ENCODE peak calls at places on chromosomes 3 and 15, in five cellular contexts. Z, M, G, L and R are unnamed samples. For H3K4me1, the result is how much of the 10 kb centered on the place peaks cover.

GRCh38 chr3:55963611-55964010 is 476.5 kb upstream of the WNT5A start:
- DNase-seq in M (no peak), L (no peak), G (no peak), Z (no peak), R (no peak)

GRCh38 chr15:100769043-100769974 is 110.3 kb upstream of the ALDH1A3 start:
- DNase-seq in L (no peak), Z (no peak), G (no peak), M (no peak), R (no peak)

GRCh38 chr15:46131876-46132275 is 497.0 kb downstream of the SQOR start:
- DNase-seq in Z (no peak), G (no peak), M (no peak), L (no peak), R (no peak)

GRCh38 chr15:50886611-50887350 is 21.7 kb upstream of the AP4E1 start:
- DNase-seq in M (no peak), G (no peak), Z (no peak), L (no peak), R (no peak)

GRCh38 chr15:66842710-66843441 is 140.8 kb downstream of the SMAD6 start:
- DNase-seq in L (peak), Z (peak), M (peak), G (peak), R (peak)

GRCh38 chr15:96564546-96564945 is 234.0 kb downstream of the NR2F2 start:
- DNase-seq in G (no peak), Z (no peak), L (no peak), M (no peak), R (no peak)

GRCh38 chr3:158788446-158788845 is 13.4 kb upstream of the MFSD1 start:
- DNase-seq in G (no peak), Z (no peak), L (no peak), M (no peak), R (no peak)

GRCh38 chr3:9439331-9439730 is 41.9 kb downstream of the SETD5 start:
- DNase-seq in Z (no peak), G (no peak), M (no peak), L (no peak), R (no peak)

GRCh38 chr3:159263750-159264561 is 462.1 kb downstream of the MFSD1 start:
- DNase-seq in L (no peak), Z (peak), G (no peak), M (no peak), R (peak)

GRCh38 chr15:58285921-58286278 is 145.9 kb upstream of the LIPC start:
- DNase-seq in L (no peak), G (no peak), Z (no peak), M (no peak), R (no peak)

GRCh38 chr3:184345678-184346144 is 8.3 kb downstream of the FAM131A start:
- DNase-seq in Z (peak), M (peak), G (no peak), L (no peak), R (peak)

GRCh38 chr3:99842826-99843589 is 25.3 kb downstream of the CMSS1 start:
- DNase-seq in Z (peak), G (no peak), L (no peak), M (no peak), R (no peak)

GRCh38 chr15:95682129-95682528 is 648.4 kb upstream of the NR2F2 start:
- DNase-seq in Z (no peak), M (no peak), L (no peak), G (no peak), R (no peak)

GRCh38 chr15:78024883-78025282 is 52.6 kb downstream of the TBC1D2B start:
- DNase-seq in Z (no peak), L (no peak), M (no peak), G (no peak), R (no peak)

GRCh38 chr3:197306374-197307086 is 8.1 kb upstream of the DLG1 start:
- DNase-seq in Z (no peak), G (no peak), L (no peak), M (no peak), R (no peak)

GRCh38 chr3:22988566-22988965 is 214.6 kb upstream of the UBE2E2 start:
- DNase-seq in G (no peak), L (no peak), M (no peak), Z (peak), R (no peak)

GRCh38 chr3:24507776-24508422 is 13.2 kb upstream of the THRB start:
- DNase-seq in G (no peak), L (no peak), Z (no peak), M (no peak), R (no peak)

GRCh38 chr3:172157566-172158258 is 118.3 kb downstream of the FNDC3B start:
- DNase-seq in G (no peak), M (no peak), Z (no peak), L (no peak), R (no peak)
- H3K4me1 ChIP-seq in G (under half), M (half or more), Z (half or more), L (half or more), R (half or more)

DNA sequence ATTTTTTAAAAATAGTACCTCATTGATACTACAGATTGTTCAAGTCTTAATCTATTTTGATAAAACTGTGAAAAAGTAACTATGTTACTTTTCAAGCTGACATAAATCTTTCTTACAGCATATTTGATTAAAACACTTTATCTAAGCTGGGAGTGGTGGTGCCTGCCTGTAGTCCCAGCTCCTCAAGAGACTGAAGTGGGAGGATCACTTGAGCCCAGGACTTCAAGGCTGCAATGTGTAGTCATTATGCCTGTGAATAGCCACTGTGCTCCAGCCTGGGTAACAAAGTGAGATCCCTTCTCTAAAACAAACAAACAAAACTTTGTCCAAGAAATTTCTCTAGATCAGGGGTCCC is 59.6 kb upstream of the NEDD4 start:
- DNase-seq in G (no peak), Z (no peak), L (no peak), M (no peak), R (no peak)
- TF ChIP-seq CTCF in G (no peak), Z (no peak), L (peak), M (no peak), R (no peak)

GRCh38 chr15:86968244-86968643 is 888.6 kb downstream of the AGBL1 start:
- DNase-seq in G (no peak), M (no peak), Z (no peak), L (no peak), R (no peak)

DNA sequence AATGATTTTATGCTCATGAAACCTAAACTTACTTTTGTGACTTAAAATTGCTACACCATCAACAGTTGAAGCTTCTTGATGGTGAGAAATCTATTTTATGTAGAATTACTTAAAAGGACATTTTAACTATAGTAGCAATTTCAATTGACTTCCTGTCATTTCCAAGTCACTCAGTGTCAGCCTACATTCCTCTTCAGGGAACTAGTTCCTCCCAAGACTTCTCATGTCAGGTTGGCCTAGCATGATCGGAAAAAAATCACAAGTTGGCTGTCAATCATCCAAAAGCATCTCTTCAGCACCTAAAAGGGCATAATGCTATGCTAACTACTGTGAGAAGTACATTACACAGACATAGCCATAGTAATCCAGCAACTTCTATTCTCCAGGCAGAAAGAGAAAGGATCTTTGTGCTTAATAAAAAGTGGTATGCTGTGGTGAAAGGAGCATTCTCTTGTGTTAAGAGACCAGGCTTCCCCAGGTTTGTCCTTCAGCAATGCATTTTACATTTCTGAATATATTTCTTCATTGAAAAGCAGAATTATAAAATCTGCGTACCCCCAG is 893.7 kb downstream of the AGBL1 start:
- DNase-seq in L (no peak), M (no peak), G (no peak), Z (no peak), R (no peak)
- TF ChIP-seq EP300 in L (no peak), M (no peak), G (no peak), Z (no peak), R (no peak)

GRCh38 chr3:169243579-169243978 is 419.9 kb downstream of the MECOM start:
- DNase-seq in M (no peak), L (no peak), Z (no peak), G (no peak), R (no peak)

GRCh38 chr3:169241575-169241927 is 422.0 kb downstream of the MECOM start:
- DNase-seq in M (no peak), Z (no peak), L (no peak), G (no peak), R (no peak)

GRCh38 chr3:169241928-169242751 is 421.4 kb downstream of the MECOM start:
- DNase-seq in L (peak), Z (no peak), M (peak), G (no peak), R (no peak)

GRCh38 chr3:169244119-169244864 is 419.2 kb downstream of the MECOM start:
- DNase-seq in L (no peak), Z (no peak), G (no peak), M (no peak), R (no peak)

GRCh38 chr3:169243122-169243521 is 420.4 kb downstream of the MECOM start:
- DNase-seq in Z (no peak), L (no peak), M (no peak), G (no peak), R (no peak)
- H3K4me1 ChIP-seq in Z (under half), L (under half), M (half or more), G (under half), R (under half)

GRCh38 chr3:34619990-34620389 is 821.6 kb downstream of the PDCD6IP start:
- DNase-seq in L (no peak), Z (peak), M (no peak), G (no peak), R (no peak)
- TF ChIP-seq CTCF in L (no peak), Z (no peak), M (no peak), G (no peak), R (no peak)

DNA sequence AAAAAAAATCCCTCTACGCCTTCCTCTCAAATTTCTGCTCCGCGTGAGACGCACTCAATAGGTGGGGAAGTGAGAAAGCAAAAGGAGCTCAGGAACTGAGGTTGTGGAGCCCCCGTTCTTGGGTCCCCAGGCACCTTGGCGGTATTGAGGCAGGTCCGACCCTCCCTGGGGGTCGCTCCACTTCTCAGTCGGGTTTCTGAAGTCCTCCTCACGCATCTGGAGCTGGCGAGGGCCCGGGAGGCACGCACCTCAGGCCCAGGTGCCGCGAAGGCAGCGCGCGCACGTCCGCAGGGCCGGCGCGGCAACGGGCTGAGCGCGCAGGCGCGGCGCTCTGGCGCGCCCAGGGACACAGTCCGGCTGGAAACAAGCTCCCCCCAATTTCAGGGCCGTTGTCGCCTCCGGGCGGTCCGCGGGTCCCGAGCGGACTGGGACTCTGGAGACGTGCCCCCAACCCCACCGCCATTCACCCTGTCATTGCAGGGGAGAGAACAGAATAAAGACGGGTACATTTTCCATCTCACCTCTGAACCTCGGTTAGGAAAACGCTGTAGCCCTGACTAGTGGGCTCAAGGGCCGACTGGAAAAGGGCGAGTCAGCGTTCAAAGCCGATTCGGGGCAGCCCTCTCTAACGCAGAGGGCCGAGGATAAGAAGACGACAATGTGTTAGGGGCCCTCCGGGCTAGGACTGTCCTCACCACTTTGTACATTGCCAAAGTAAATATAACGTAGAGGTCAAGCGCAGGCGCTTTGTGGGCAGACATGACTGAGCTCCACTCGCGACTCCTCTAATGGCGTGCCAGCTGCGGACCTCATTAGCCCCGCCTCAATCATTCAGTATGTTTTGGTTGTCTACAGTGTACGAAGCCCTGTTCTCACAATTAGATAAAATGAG is at the start of gene ZNF770:
- DNase-seq in G (peak), Z (peak), L (peak), M (peak), R (peak)
- TF ChIP-seq EP300 in G (no peak), Z (no peak), L (no peak), M (no peak), R (peak)

DNA sequence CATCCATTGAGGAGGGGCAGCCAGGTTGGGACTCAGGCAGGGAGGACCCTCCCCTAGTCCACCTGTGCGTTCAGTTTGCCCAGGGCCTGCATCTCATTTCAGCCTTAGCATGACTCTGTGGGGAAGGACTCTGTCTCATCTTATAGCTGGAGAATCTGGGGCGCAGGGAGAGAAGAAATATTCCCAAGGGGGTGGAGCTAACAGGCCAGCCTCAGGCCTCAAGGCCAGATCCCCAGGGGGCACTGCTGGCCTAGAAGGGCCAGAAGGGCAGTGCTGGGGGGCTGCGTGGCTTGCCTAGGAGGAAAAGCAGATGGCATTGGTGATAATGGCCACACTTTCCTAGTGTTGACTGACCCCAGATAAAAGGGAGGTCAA is 10.9 kb downstream of the AMOTL2 start:
- DNase-seq in M (no peak), Z (no peak), G (no peak), L (peak), R (no peak)
- H3K4me1 ChIP-seq in M (half or more), Z (half or more), G (under half), L (half or more), R (half or more)